ENCODE peak calls at places on chromosomes 12 and 14, in eight cellular contexts. S is A172; P is effector memory CD8-positive, alpha-beta T cell; J is AG10803; X is NCI-H1092 treated with DMSO at 0.1 percent for 48 hours; D is activated CD4-positive, CD25-positive, alpha-beta regulatory T cell; Y is KG1; G is fibroblast of pulmonary artery. C is an unnamed sample.

GRCh38 chr12:34398366-34398705 is 376.0 kb downstream of the ALG10 start:
- DNase-seq in J (no peak), P (no peak), Y (no peak), D (no peak), S (no peak), X (no peak), G (no peak), C (no peak)

GRCh38 chr14:61489002-61489401 is 167.6 kb downstream of the PRKCH start:
- DNase-seq in P (no peak), Y (no peak), J (no peak), S (no peak), G (no peak), X (no peak), D (no peak), C (no peak)

GRCh38 chr12:67482751-67483661 is 165.5 kb upstream of the DYRK2 start:
- DNase-seq in J (peak; percentile 82), Y (peak; percentile 84), D (peak; percentile 64), S (peak; percentile 10), X (peak; percentile 41), P (peak; percentile 71), G (peak; percentile 45), C (no peak)

GRCh38 chr14:50082784-50083466 is 33.4 kb downstream of the VCPKMT start:
- DNase-seq in Y (no peak), J (no peak), X (no peak), P (peak; percentile 81), S (no peak), D (peak; percentile 56), G (no peak), C (no peak)

GRCh38 chr14:101713641-101714349 is 47.7 kb upstream of the PPP2R5C start:
- DNase-seq in D (no peak), G (no peak), X (no peak), J (no peak), S (no peak), P (peak; percentile 71), Y (no peak), C (no peak)

GRCh38 chr12:65958456-65958855 is 134.2 kb downstream of the HMGA2 start:
- DNase-seq in S (no peak), J (no peak), Y (no peak), P (no peak), X (no peak), G (no peak), D (no peak), C (no peak)

GRCh38 chr12:14902465-14902864 is 16.8 kb upstream of the MGP start:
- DNase-seq in D (no peak), X (no peak), J (no peak), P (no peak), Y (no peak), S (no peak), G (no peak), C (no peak)

GRCh38 chr14:53368714-53369191 is 215.6 kb upstream of the DDHD1 start:
- DNase-seq in G (peak; percentile 56), X (no peak), J (peak; percentile 82), P (no peak), D (no peak), S (peak; percentile 52), Y (no peak), C (no peak)

GRCh38 chr12:14384783-14385638 is 19.5 kb downstream of the ATF7IP start:
- DNase-seq in P (peak; percentile 70), X (peak; percentile 92), J (peak; percentile 88), Y (peak; percentile 19), D (no peak), S (peak; percentile 81), G (peak; percentile 97), C (peak; percentile 30)

GRCh38 chr14:98167702-98168101 is 1104.3 kb downstream of the BCL11B start:
- DNase-seq in D (no peak), G (no peak), Y (no peak), S (no peak), P (no peak), J (no peak), X (no peak), C (no peak)

GRCh38 chr14:74835607-74836250 is 40.2 kb downstream of the PROX2 start:
- DNase-seq in D (no peak), Y (no peak), S (no peak), P (no peak), J (no peak), G (no peak), X (no peak), C (no peak)

GRCh38 chr14:90443161-90444076 is 46.6 kb downstream of the CALM1 start:
- DNase-seq in P (no peak), G (no peak), X (no peak), J (no peak), S (no peak), D (no peak), Y (peak; percentile 7), C (no peak)

GRCh38 chr12:41699658-41700057 is 445.0 kb downstream of the GXYLT1 start:
- DNase-seq in Y (no peak), D (no peak), X (peak; percentile 49), S (no peak), P (no peak), G (no peak), J (no peak), C (no peak)

GRCh38 chr12:64457036-64457435 is 5.1 kb downstream of the TBK1 start:
- DNase-seq in G (peak; percentile 39), D (no peak), S (no peak), Y (no peak), X (no peak), J (no peak), P (peak; percentile 37), C (no peak)